ENCODE peak calls at places on chromosomes 11 and 22, in eight cellular contexts. One of them, this sample, is unnamed.

GRCh38 chr11:60977224-60977623 is 5.7 kb downstream of the CD6 start:
- DNase-seq in Karpas-422: no peak
- DNase-seq in uterus: no peak
- DNase-seq in dorsolateral prefrontal cortex: no peak
- DNase-seq in AG10803: no peak
- DNase-seq in body of pancreas: no peak
- DNase-seq in mammary epithelial cell: no peak
- DNase-seq in neural progenitor cell: no peak
- DNase-seq in this sample: no peak

GRCh38 chr22:21951931-21952465 is 650 bp downstream of the PPM1F start:
- DNase-seq in uterus: no peak
- DNase-seq in Karpas-422: peak; percentile 75
- DNase-seq in body of pancreas: peak; percentile 59
- DNase-seq in AG10803: peak; percentile 49
- DNase-seq in mammary epithelial cell: peak; percentile 44
- DNase-seq in neural progenitor cell: peak; percentile 69
- DNase-seq in dorsolateral prefrontal cortex: no peak
- DNase-seq in this sample: peak; percentile 78

GRCh38 chr11:1059759-1060158 is 14.9 kb upstream of the MUC2 start:
- DNase-seq in body of pancreas: no peak
- DNase-seq in neural progenitor cell: no peak
- DNase-seq in AG10803: no peak
- DNase-seq in dorsolateral prefrontal cortex: no peak
- DNase-seq in Karpas-422: no peak
- DNase-seq in uterus: peak; percentile 6
- DNase-seq in mammary epithelial cell: no peak
- DNase-seq in this sample: peak; percentile 50

GRCh38 chr11:1039481-1040427 is 3.2 kb upstream of the MUC6 start:
- DNase-seq in uterus: no peak
- DNase-seq in AG10803: no peak
- DNase-seq in mammary epithelial cell: no peak
- DNase-seq in neural progenitor cell: no peak
- DNase-seq in dorsolateral prefrontal cortex: no peak
- DNase-seq in Karpas-422: no peak
- DNase-seq in body of pancreas: peak; percentile 87
- DNase-seq in this sample: peak; percentile 81

GRCh38 chr11:73578786-73579185 is 19.1 kb downstream of the FAM168A start:
- DNase-seq in uterus: no peak
- DNase-seq in body of pancreas: no peak
- DNase-seq in dorsolateral prefrontal cortex: no peak
- DNase-seq in neural progenitor cell: no peak
- DNase-seq in AG10803: no peak
- DNase-seq in mammary epithelial cell: peak; percentile 8
- DNase-seq in Karpas-422: no peak
- DNase-seq in this sample: no peak

GRCh38 chr11:130070109-130070828 is 575 bp downstream of the APLP2 start:
- DNase-seq in uterus: peak; percentile 26
- DNase-seq in body of pancreas: peak; percentile 50
- DNase-seq in AG10803: no peak
- DNase-seq in neural progenitor cell: peak; percentile 67
- DNase-seq in mammary epithelial cell: peak; percentile 27
- DNase-seq in dorsolateral prefrontal cortex: peak; percentile 42
- DNase-seq in Karpas-422: peak; percentile 67
- DNase-seq in this sample: peak; percentile 77

GRCh38 chr11:94128746-94129504 is at the start of gene PANX1:
- DNase-seq in body of pancreas: peak; percentile 70
- DNase-seq in AG10803: peak; percentile 79
- DNase-seq in mammary epithelial cell: peak; percentile 91
- DNase-seq in neural progenitor cell: peak; percentile 91
- DNase-seq in Karpas-422: peak; percentile 98
- DNase-seq in uterus: peak; percentile 82
- DNase-seq in dorsolateral prefrontal cortex: peak; percentile 35
- DNase-seq in this sample: peak; percentile 93

GRCh38 chr11:63532799-63533475 is 3.7 kb upstream of the PLAAT4 start:
- DNase-seq in Karpas-422: no peak
- DNase-seq in uterus: no peak
- DNase-seq in mammary epithelial cell: no peak
- DNase-seq in neural progenitor cell: peak; percentile 28
- DNase-seq in AG10803: no peak
- DNase-seq in body of pancreas: no peak
- DNase-seq in dorsolateral prefrontal cortex: no peak
- DNase-seq in this sample: no peak

GRCh38 chr22:23789638-23790037 is 2.9 kb downstream of the SMARCB1 start:
- DNase-seq in AG10803: no peak
- DNase-seq in Karpas-422: no peak
- DNase-seq in neural progenitor cell: no peak
- DNase-seq in dorsolateral prefrontal cortex: no peak
- DNase-seq in body of pancreas: no peak
- DNase-seq in mammary epithelial cell: no peak
- DNase-seq in uterus: no peak
- DNase-seq in this sample: no peak

GRCh38 chr22:37824674-37825641 is 1.8 kb downstream of the GALR3 start:
- DNase-seq in mammary epithelial cell: peak; percentile 25
- DNase-seq in Karpas-422: no peak
- DNase-seq in dorsolateral prefrontal cortex: no peak
- DNase-seq in AG10803: no peak
- DNase-seq in neural progenitor cell: peak; percentile 77
- DNase-seq in uterus: no peak
- DNase-seq in body of pancreas: no peak
- DNase-seq in this sample: no peak

GRCh38 chr11:110762596-110762995 is 50.4 kb upstream of the ARHGAP20 start:
- DNase-seq in body of pancreas: no peak
- DNase-seq in uterus: no peak
- DNase-seq in Karpas-422: no peak
- DNase-seq in dorsolateral prefrontal cortex: no peak
- DNase-seq in neural progenitor cell: no peak
- DNase-seq in AG10803: peak; percentile 5
- DNase-seq in mammary epithelial cell: no peak
- DNase-seq in this sample: no peak

GRCh38 chr22:33921576-33922181 is 1.4 kb upstream of the LARGE1 start:
- DNase-seq in body of pancreas: peak; percentile 53
- DNase-seq in Karpas-422: no peak
- DNase-seq in mammary epithelial cell: peak; percentile 67
- DNase-seq in neural progenitor cell: peak; percentile 94
- DNase-seq in AG10803: peak; percentile 61
- DNase-seq in dorsolateral prefrontal cortex: peak; percentile 49
- DNase-seq in uterus: peak; percentile 70
- DNase-seq in this sample: peak; percentile 77

GRCh38 chr22:46001426-46002106 is 24.6 kb upstream of the WNT7B start:
- DNase-seq in body of pancreas: no peak
- DNase-seq in AG10803: no peak
- DNase-seq in Karpas-422: no peak
- DNase-seq in dorsolateral prefrontal cortex: no peak
- DNase-seq in uterus: no peak
- DNase-seq in mammary epithelial cell: no peak
- DNase-seq in neural progenitor cell: no peak
- DNase-seq in this sample: peak; percentile 65

GRCh38 chr11:1570001-1570453 is 2.0 kb downstream of the DUSP8 start:
- DNase-seq in AG10803: no peak
- DNase-seq in uterus: no peak
- DNase-seq in mammary epithelial cell: no peak
- DNase-seq in Karpas-422: no peak
- DNase-seq in dorsolateral prefrontal cortex: no peak
- DNase-seq in body of pancreas: peak; percentile 38
- DNase-seq in neural progenitor cell: no peak
- DNase-seq in this sample: no peak

GRCh38 chr22:22752556-22753477 is 108.4 kb downstream of the GGTLC2 start:
- DNase-seq in uterus: no peak
- DNase-seq in dorsolateral prefrontal cortex: no peak
- DNase-seq in Karpas-422: no peak
- DNase-seq in body of pancreas: peak; percentile 40
- DNase-seq in AG10803: peak; percentile 76
- DNase-seq in neural progenitor cell: no peak
- DNase-seq in mammary epithelial cell: peak; percentile 10
- DNase-seq in this sample: no peak

GRCh38 chr11:46865340-46865739 is 19.3 kb upstream of the CKAP5 start:
- DNase-seq in neural progenitor cell: no peak
- DNase-seq in Karpas-422: no peak
- DNase-seq in uterus: no peak
- DNase-seq in body of pancreas: no peak
- DNase-seq in dorsolateral prefrontal cortex: no peak
- DNase-seq in AG10803: peak; percentile 67
- DNase-seq in mammary epithelial cell: no peak
- DNase-seq in this sample: no peak

GRCh38 chr11:117882539-117882938 is 6.1 kb upstream of the FXYD6 start:
- DNase-seq in mammary epithelial cell: no peak
- DNase-seq in uterus: no peak
- DNase-seq in dorsolateral prefrontal cortex: no peak
- DNase-seq in Karpas-422: no peak
- DNase-seq in AG10803: no peak
- DNase-seq in body of pancreas: no peak
- DNase-seq in neural progenitor cell: no peak
- DNase-seq in this sample: no peak

GRCh38 chr11:115215694-115216615 is 288.3 kb downstream of the CADM1 start:
- DNase-seq in mammary epithelial cell: no peak
- DNase-seq in dorsolateral prefrontal cortex: no peak
- DNase-seq in uterus: no peak
- DNase-seq in neural progenitor cell: peak; percentile 42
- DNase-seq in Karpas-422: no peak
- DNase-seq in AG10803: no peak
- DNase-seq in body of pancreas: no peak
- DNase-seq in this sample: no peak

GRCh38 chr11:77019976-77020591 is 14.1 kb upstream of the B3GNT6 start:
- DNase-seq in mammary epithelial cell: peak; percentile 66
- DNase-seq in body of pancreas: no peak
- DNase-seq in Karpas-422: no peak
- DNase-seq in neural progenitor cell: no peak
- DNase-seq in dorsolateral prefrontal cortex: no peak
- DNase-seq in AG10803: no peak
- DNase-seq in uterus: no peak
- DNase-seq in this sample: no peak

DNA sequence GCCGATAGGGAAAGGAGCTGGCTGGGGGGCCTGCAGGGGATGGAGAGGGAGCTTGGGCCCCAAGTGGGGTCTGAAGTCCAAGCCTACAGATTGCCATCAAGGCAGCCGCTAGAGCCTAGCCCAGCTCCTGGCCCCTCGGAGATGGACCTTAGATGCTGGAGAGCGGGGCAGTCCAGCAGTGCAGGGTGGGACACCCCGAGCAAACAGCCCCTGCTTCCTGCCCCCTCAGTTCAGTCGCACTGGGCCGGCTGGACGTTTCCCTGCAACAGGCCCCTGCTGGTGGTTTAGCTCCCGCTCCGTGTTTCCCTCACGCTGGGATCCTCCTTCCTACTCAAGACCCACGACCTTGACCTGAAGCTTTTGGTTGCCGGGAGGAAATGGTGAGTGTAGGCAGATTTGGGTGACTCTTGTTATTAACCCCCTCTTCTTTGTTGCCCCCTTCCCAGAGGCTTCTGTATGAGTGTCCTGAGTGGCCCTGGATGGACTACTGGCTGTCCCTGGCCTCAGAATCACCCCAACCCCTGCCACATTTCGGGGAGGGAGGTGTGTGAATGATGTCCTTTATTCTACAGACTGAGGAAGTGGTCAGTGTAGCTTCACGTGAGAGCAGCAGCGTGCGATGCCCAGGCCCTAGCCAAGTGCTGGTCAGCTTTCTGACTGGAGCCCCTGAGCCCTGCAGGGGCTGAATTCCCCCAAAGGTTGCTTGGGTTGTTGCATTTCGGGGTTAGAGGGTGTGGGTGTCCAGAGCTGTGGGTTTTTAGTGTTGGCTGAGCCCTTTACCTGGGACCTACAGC is 2.7 kb downstream of the ST3GAL4 start:
- DNase-seq in AG10803: no peak
- DNase-seq in uterus: no peak
- DNase-seq in mammary epithelial cell: no peak
- DNase-seq in body of pancreas: no peak
- DNase-seq in neural progenitor cell: no peak
- DNase-seq in dorsolateral prefrontal cortex: no peak
- DNase-seq in Karpas-422: no peak
- DNase-seq in this sample: peak; percentile 52
- H3K4me3 ChIP-seq in AG10803: peak overlapping the region; percentile 87
- H3K4me3 ChIP-seq in uterus: peak overlapping the region; percentile 48
- H3K4me3 ChIP-seq in mammary epithelial cell: no peak overlapping the region
- H3K4me3 ChIP-seq in body of pancreas: no peak overlapping the region
- H3K4me3 ChIP-seq in neural progenitor cell: no peak overlapping the region
- H3K4me3 ChIP-seq in dorsolateral prefrontal cortex: no peak overlapping the region
- H3K4me3 ChIP-seq in Karpas-422: no peak overlapping the region
- H3K4me3 ChIP-seq in this sample: peak overlapping the region; percentile 75

GRCh38 chr11:112507281-112507680 is 246.6 kb upstream of the PLET1 start:
- DNase-seq in mammary epithelial cell: no peak
- DNase-seq in AG10803: no peak
- DNase-seq in uterus: no peak
- DNase-seq in body of pancreas: no peak
- DNase-seq in neural progenitor cell: peak; percentile 16
- DNase-seq in Karpas-422: no peak
- DNase-seq in dorsolateral prefrontal cortex: no peak
- DNase-seq in this sample: no peak
- H3K4me3 ChIP-seq in mammary epithelial cell: no peak overlapping the region
- H3K4me3 ChIP-seq in AG10803: no peak overlapping the region
- H3K4me3 ChIP-seq in uterus: no peak overlapping the region
- H3K4me3 ChIP-seq in body of pancreas: no peak overlapping the region
- H3K4me3 ChIP-seq in neural progenitor cell: no peak overlapping the region
- H3K4me3 ChIP-seq in Karpas-422: no peak overlapping the region
- H3K4me3 ChIP-seq in dorsolateral prefrontal cortex: no peak overlapping the region
- H3K4me3 ChIP-seq in this sample: no peak overlapping the region

GRCh38 chr22:31083923-31084810 is 3.0 kb downstream of the SMTN start:
- DNase-seq in dorsolateral prefrontal cortex: no peak
- DNase-seq in body of pancreas: no peak
- DNase-seq in Karpas-422: peak; percentile 72
- DNase-seq in mammary epithelial cell: no peak
- DNase-seq in uterus: no peak
- DNase-seq in neural progenitor cell: no peak
- DNase-seq in AG10803: no peak
- DNase-seq in this sample: no peak

GRCh38 chr22:31084811-31085492 is 3.8 kb downstream of the SMTN start:
- DNase-seq in mammary epithelial cell: peak; percentile 69
- DNase-seq in Karpas-422: peak; percentile 97
- DNase-seq in neural progenitor cell: peak; percentile 90
- DNase-seq in uterus: peak; percentile 91
- DNase-seq in AG10803: peak; percentile 87
- DNase-seq in dorsolateral prefrontal cortex: peak; percentile 73
- DNase-seq in body of pancreas: peak; percentile 82
- DNase-seq in this sample: peak; percentile 95

GRCh38 chr22:31082606-31083376 is 1.7 kb downstream of the SMTN start:
- DNase-seq in Karpas-422: peak; percentile 83
- DNase-seq in dorsolateral prefrontal cortex: no peak
- DNase-seq in body of pancreas: peak; percentile 74
- DNase-seq in mammary epithelial cell: peak; percentile 62
- DNase-seq in AG10803: peak; percentile 76
- DNase-seq in uterus: peak; percentile 89
- DNase-seq in neural progenitor cell: peak; percentile 45
- DNase-seq in this sample: no peak

GRCh38 chr22:31081963-31082605 is 966 bp downstream of the SMTN start:
- DNase-seq in uterus: peak; percentile 44
- DNase-seq in neural progenitor cell: no peak
- DNase-seq in mammary epithelial cell: peak; percentile 84
- DNase-seq in body of pancreas: no peak
- DNase-seq in AG10803: peak; percentile 51
- DNase-seq in dorsolateral prefrontal cortex: no peak
- DNase-seq in Karpas-422: no peak
- DNase-seq in this sample: no peak

GRCh38 chr22:31083377-31083768 is 2.3 kb downstream of the SMTN start:
- DNase-seq in body of pancreas: peak; percentile 94
- DNase-seq in mammary epithelial cell: no peak
- DNase-seq in Karpas-422: no peak
- DNase-seq in neural progenitor cell: no peak
- DNase-seq in dorsolateral prefrontal cortex: no peak
- DNase-seq in AG10803: no peak
- DNase-seq in uterus: peak; percentile 50
- DNase-seq in this sample: no peak
- H3K4me3 ChIP-seq in body of pancreas: no peak overlapping the region
- H3K4me3 ChIP-seq in mammary epithelial cell: peak overlapping the region; percentile 82
- H3K4me3 ChIP-seq in Karpas-422: peak overlapping the region; percentile 90
- H3K4me3 ChIP-seq in neural progenitor cell: no peak overlapping the region
- H3K4me3 ChIP-seq in dorsolateral prefrontal cortex: no peak overlapping the region
- H3K4me3 ChIP-seq in AG10803: peak overlapping the region; percentile 91
- H3K4me3 ChIP-seq in uterus: peak overlapping the region; percentile 85
- H3K4me3 ChIP-seq in this sample: peak overlapping the region; percentile 91

GRCh38 chr11:2812371-2812991 is 73.1 kb downstream of the CDKN1C start:
- DNase-seq in AG10803: no peak
- DNase-seq in neural progenitor cell: no peak
- DNase-seq in dorsolateral prefrontal cortex: no peak
- DNase-seq in mammary epithelial cell: no peak
- DNase-seq in uterus: peak; percentile 75
- DNase-seq in body of pancreas: peak; percentile 49
- DNase-seq in Karpas-422: no peak
- DNase-seq in this sample: peak; percentile 67
- H3K4me3 ChIP-seq in AG10803: no peak overlapping the region
- H3K4me3 ChIP-seq in neural progenitor cell: no peak overlapping the region
- H3K4me3 ChIP-seq in dorsolateral prefrontal cortex: no peak overlapping the region
- H3K4me3 ChIP-seq in mammary epithelial cell: no peak overlapping the region
- H3K4me3 ChIP-seq in uterus: peak overlapping the region; percentile 0
- H3K4me3 ChIP-seq in body of pancreas: no peak overlapping the region
- H3K4me3 ChIP-seq in Karpas-422: no peak overlapping the region
- H3K4me3 ChIP-seq in this sample: peak overlapping the region; percentile 15